ENCODE peak calls at places on chromosomes 4 and X, in ten cellular contexts. One of them, this sample, is unnamed.

GRCh38 chr4:100736651-100737450 is 219.0 kb upstream of the EMCN start:
- DNase-seq in fibroblast of pulmonary artery: peak
- DNase-seq in fibroblast of the conjunctiva: peak
- DNase-seq in amniotic stem cell: peak
- DNase-seq in AG09319: peak
- DNase-seq in activated CD8-positive, alpha-beta memory T cell treated with anti-CD3 and anti-CD28 coated beads for 48 hours: no peak
- DNase-seq in AG08395: peak
- DNase-seq in stomach: no peak
- DNase-seq in foreskin melanocyte: peak
- DNase-seq in lower lobe of right lung: no peak
- DNase-seq in this sample: no peak

GRCh38 chrX:54181196-54181953 is 1.7 kb downstream of the FAM120C start:
- DNase-seq in stomach: no peak
- DNase-seq in AG09319: no peak
- DNase-seq in foreskin melanocyte: no peak
- DNase-seq in fibroblast of pulmonary artery: peak
- DNase-seq in amniotic stem cell: no peak
- DNase-seq in AG08395: no peak
- DNase-seq in fibroblast of the conjunctiva: no peak
- DNase-seq in lower lobe of right lung: no peak
- DNase-seq in activated CD8-positive, alpha-beta memory T cell treated with anti-CD3 and anti-CD28 coated beads for 48 hours: no peak
- DNase-seq in this sample: no peak

GRCh38 chr4:128635141-128635911 is 174.2 kb upstream of the JADE1 start:
- DNase-seq in activated CD8-positive, alpha-beta memory T cell treated with anti-CD3 and anti-CD28 coated beads for 48 hours: no peak
- DNase-seq in AG09319: no peak
- DNase-seq in lower lobe of right lung: peak
- DNase-seq in amniotic stem cell: no peak
- DNase-seq in fibroblast of the conjunctiva: no peak
- DNase-seq in AG08395: no peak
- DNase-seq in foreskin melanocyte: peak
- DNase-seq in stomach: peak
- DNase-seq in fibroblast of pulmonary artery: peak
- DNase-seq in this sample: no peak

GRCh38 chr4:141350122-141350904 is 129.6 kb downstream of the ZNF330 start:
- DNase-seq in fibroblast of pulmonary artery: peak
- DNase-seq in AG08395: peak
- DNase-seq in fibroblast of the conjunctiva: peak
- DNase-seq in stomach: peak
- DNase-seq in lower lobe of right lung: no peak
- DNase-seq in activated CD8-positive, alpha-beta memory T cell treated with anti-CD3 and anti-CD28 coated beads for 48 hours: no peak
- DNase-seq in amniotic stem cell: no peak
- DNase-seq in foreskin melanocyte: peak
- DNase-seq in AG09319: no peak
- DNase-seq in this sample: peak

GRCh38 chr4:98166731-98167041 is 23.4 kb upstream of the STPG2 start:
- DNase-seq in AG08395: no peak
- DNase-seq in activated CD8-positive, alpha-beta memory T cell treated with anti-CD3 and anti-CD28 coated beads for 48 hours: no peak
- DNase-seq in lower lobe of right lung: no peak
- DNase-seq in AG09319: no peak
- DNase-seq in foreskin melanocyte: no peak
- DNase-seq in fibroblast of the conjunctiva: no peak
- DNase-seq in stomach: no peak
- DNase-seq in amniotic stem cell: no peak
- DNase-seq in fibroblast of pulmonary artery: no peak
- DNase-seq in this sample: no peak

GRCh38 chr4:36004231-36004851 is 240.0 kb downstream of the ARAP2 start:
- DNase-seq in stomach: no peak
- DNase-seq in fibroblast of pulmonary artery: no peak
- DNase-seq in AG08395: no peak
- DNase-seq in foreskin melanocyte: peak
- DNase-seq in AG09319: no peak
- DNase-seq in activated CD8-positive, alpha-beta memory T cell treated with anti-CD3 and anti-CD28 coated beads for 48 hours: no peak
- DNase-seq in fibroblast of the conjunctiva: no peak
- DNase-seq in lower lobe of right lung: no peak
- DNase-seq in amniotic stem cell: no peak
- DNase-seq in this sample: no peak

GRCh38 chrX:30141966-30142365 is 73.4 kb upstream of the MAGEB2 start:
- DNase-seq in fibroblast of pulmonary artery: peak
- DNase-seq in foreskin melanocyte: peak
- DNase-seq in fibroblast of the conjunctiva: peak
- DNase-seq in AG09319: peak
- DNase-seq in amniotic stem cell: peak
- DNase-seq in lower lobe of right lung: no peak
- DNase-seq in activated CD8-positive, alpha-beta memory T cell treated with anti-CD3 and anti-CD28 coated beads for 48 hours: no peak
- DNase-seq in AG08395: peak
- DNase-seq in stomach: no peak
- DNase-seq in this sample: peak

GRCh38 chrX:104351173-104351769 is 96.5 kb upstream of the ESX1 start:
- DNase-seq in AG09319: peak
- DNase-seq in stomach: no peak
- DNase-seq in fibroblast of pulmonary artery: peak
- DNase-seq in activated CD8-positive, alpha-beta memory T cell treated with anti-CD3 and anti-CD28 coated beads for 48 hours: no peak
- DNase-seq in amniotic stem cell: peak
- DNase-seq in lower lobe of right lung: no peak
- DNase-seq in foreskin melanocyte: peak
- DNase-seq in AG08395: peak
- DNase-seq in fibroblast of the conjunctiva: peak
- DNase-seq in this sample: peak

GRCh38 chrX:37846558-37846933 is 825 bp downstream of the DYNLT3 start:
- DNase-seq in activated CD8-positive, alpha-beta memory T cell treated with anti-CD3 and anti-CD28 coated beads for 48 hours: no peak
- DNase-seq in AG09319: no peak
- DNase-seq in foreskin melanocyte: no peak
- DNase-seq in lower lobe of right lung: no peak
- DNase-seq in stomach: no peak
- DNase-seq in fibroblast of the conjunctiva: no peak
- DNase-seq in AG08395: no peak
- DNase-seq in fibroblast of pulmonary artery: no peak
- DNase-seq in amniotic stem cell: no peak
- DNase-seq in this sample: no peak

GRCh38 chrX:121216979-121217378 is 169.6 kb downstream of the GLUD2 start:
- DNase-seq in activated CD8-positive, alpha-beta memory T cell treated with anti-CD3 and anti-CD28 coated beads for 48 hours: no peak
- DNase-seq in fibroblast of the conjunctiva: no peak
- DNase-seq in lower lobe of right lung: no peak
- DNase-seq in amniotic stem cell: no peak
- DNase-seq in AG09319: no peak
- DNase-seq in fibroblast of pulmonary artery: no peak
- DNase-seq in AG08395: no peak
- DNase-seq in foreskin melanocyte: no peak
- DNase-seq in stomach: no peak
- DNase-seq in this sample: no peak

GRCh38 chr4:74441744-74442143 is 3.2 kb upstream of the AREG start:
- DNase-seq in lower lobe of right lung: no peak
- DNase-seq in foreskin melanocyte: no peak
- DNase-seq in activated CD8-positive, alpha-beta memory T cell treated with anti-CD3 and anti-CD28 coated beads for 48 hours: no peak
- DNase-seq in fibroblast of the conjunctiva: no peak
- DNase-seq in amniotic stem cell: no peak
- DNase-seq in stomach: no peak
- DNase-seq in fibroblast of pulmonary artery: no peak
- DNase-seq in AG08395: no peak
- DNase-seq in AG09319: no peak
- DNase-seq in this sample: no peak

GRCh38 chr4:80182237-80182866 is 15.0 kb upstream of the PRDM8 start:
- DNase-seq in fibroblast of the conjunctiva: no peak
- DNase-seq in AG08395: no peak
- DNase-seq in foreskin melanocyte: no peak
- DNase-seq in lower lobe of right lung: no peak
- DNase-seq in activated CD8-positive, alpha-beta memory T cell treated with anti-CD3 and anti-CD28 coated beads for 48 hours: no peak
- DNase-seq in AG09319: no peak
- DNase-seq in amniotic stem cell: no peak
- DNase-seq in stomach: no peak
- DNase-seq in fibroblast of pulmonary artery: no peak
- DNase-seq in this sample: no peak

GRCh38 chr4:27001398-27002164 is 140.9 kb downstream of the STIM2 start:
- DNase-seq in AG08395: no peak
- DNase-seq in fibroblast of the conjunctiva: no peak
- DNase-seq in activated CD8-positive, alpha-beta memory T cell treated with anti-CD3 and anti-CD28 coated beads for 48 hours: no peak
- DNase-seq in fibroblast of pulmonary artery: no peak
- DNase-seq in lower lobe of right lung: no peak
- DNase-seq in amniotic stem cell: no peak
- DNase-seq in foreskin melanocyte: no peak
- DNase-seq in stomach: no peak
- DNase-seq in AG09319: no peak
- DNase-seq in this sample: no peak

GRCh38 chr4:5572114-5572513 is 136.2 kb downstream of the EVC2 start:
- DNase-seq in AG09319: no peak
- DNase-seq in activated CD8-positive, alpha-beta memory T cell treated with anti-CD3 and anti-CD28 coated beads for 48 hours: no peak
- DNase-seq in foreskin melanocyte: no peak
- DNase-seq in AG08395: peak
- DNase-seq in amniotic stem cell: no peak
- DNase-seq in fibroblast of pulmonary artery: peak
- DNase-seq in lower lobe of right lung: no peak
- DNase-seq in fibroblast of the conjunctiva: no peak
- DNase-seq in stomach: no peak
- DNase-seq in this sample: no peak

GRCh38 chr4:25993564-25994185 is 79.7 kb downstream of the SMIM20 start:
- DNase-seq in activated CD8-positive, alpha-beta memory T cell treated with anti-CD3 and anti-CD28 coated beads for 48 hours: no peak
- DNase-seq in fibroblast of the conjunctiva: no peak
- DNase-seq in stomach: no peak
- DNase-seq in AG08395: no peak
- DNase-seq in AG09319: no peak
- DNase-seq in amniotic stem cell: no peak
- DNase-seq in foreskin melanocyte: no peak
- DNase-seq in fibroblast of pulmonary artery: peak
- DNase-seq in lower lobe of right lung: no peak
- DNase-seq in this sample: peak

GRCh38 chrX:154401045-154401799 is 3.0 kb downstream of the RPL10 start:
- DNase-seq in AG09319: no peak
- DNase-seq in fibroblast of the conjunctiva: no peak
- DNase-seq in lower lobe of right lung: no peak
- DNase-seq in foreskin melanocyte: no peak
- DNase-seq in activated CD8-positive, alpha-beta memory T cell treated with anti-CD3 and anti-CD28 coated beads for 48 hours: no peak
- DNase-seq in amniotic stem cell: no peak
- DNase-seq in stomach: no peak
- DNase-seq in AG08395: no peak
- DNase-seq in fibroblast of pulmonary artery: no peak
- DNase-seq in this sample: no peak

GRCh38 chrX:39745782-39746181 is 352.0 kb downstream of the BCOR start:
- DNase-seq in fibroblast of the conjunctiva: no peak
- DNase-seq in AG08395: no peak
- DNase-seq in AG09319: no peak
- DNase-seq in amniotic stem cell: no peak
- DNase-seq in lower lobe of right lung: no peak
- DNase-seq in foreskin melanocyte: no peak
- DNase-seq in stomach: no peak
- DNase-seq in fibroblast of pulmonary artery: no peak
- DNase-seq in activated CD8-positive, alpha-beta memory T cell treated with anti-CD3 and anti-CD28 coated beads for 48 hours: no peak
- DNase-seq in this sample: no peak

GRCh38 chrX:23012162-23012561 is 12.4 kb downstream of the DDX53 start:
- DNase-seq in AG08395: no peak
- DNase-seq in activated CD8-positive, alpha-beta memory T cell treated with anti-CD3 and anti-CD28 coated beads for 48 hours: no peak
- DNase-seq in fibroblast of the conjunctiva: no peak
- DNase-seq in amniotic stem cell: no peak
- DNase-seq in stomach: no peak
- DNase-seq in fibroblast of pulmonary artery: no peak
- DNase-seq in AG09319: no peak
- DNase-seq in lower lobe of right lung: no peak
- DNase-seq in foreskin melanocyte: no peak
- DNase-seq in this sample: no peak

GRCh38 chrX:148426467-148426866 is 74.0 kb upstream of the AFF2 start:
- DNase-seq in foreskin melanocyte: no peak
- DNase-seq in fibroblast of the conjunctiva: no peak
- DNase-seq in amniotic stem cell: no peak
- DNase-seq in lower lobe of right lung: no peak
- DNase-seq in stomach: no peak
- DNase-seq in fibroblast of pulmonary artery: no peak
- DNase-seq in AG09319: no peak
- DNase-seq in activated CD8-positive, alpha-beta memory T cell treated with anti-CD3 and anti-CD28 coated beads for 48 hours: no peak
- DNase-seq in AG08395: no peak
- DNase-seq in this sample: peak

GRCh38 chr4:148961526-148961925 is 519.3 kb upstream of the NR3C2 start:
- DNase-seq in foreskin melanocyte: peak
- DNase-seq in lower lobe of right lung: no peak
- DNase-seq in activated CD8-positive, alpha-beta memory T cell treated with anti-CD3 and anti-CD28 coated beads for 48 hours: no peak
- DNase-seq in stomach: no peak
- DNase-seq in amniotic stem cell: no peak
- DNase-seq in fibroblast of pulmonary artery: no peak
- DNase-seq in AG09319: no peak
- DNase-seq in fibroblast of the conjunctiva: no peak
- DNase-seq in AG08395: no peak
- DNase-seq in this sample: no peak

GRCh38 chr4:155629183-155629825 is 37.3 kb upstream of the GUCY1A1 start:
- DNase-seq in lower lobe of right lung: no peak
- DNase-seq in amniotic stem cell: peak
- DNase-seq in AG08395: peak
- DNase-seq in fibroblast of pulmonary artery: peak
- DNase-seq in fibroblast of the conjunctiva: peak
- DNase-seq in foreskin melanocyte: no peak
- DNase-seq in AG09319: no peak
- DNase-seq in activated CD8-positive, alpha-beta memory T cell treated with anti-CD3 and anti-CD28 coated beads for 48 hours: no peak
- DNase-seq in stomach: no peak
- DNase-seq in this sample: no peak

GRCh38 chr4:169658970-169659735 is 38.8 kb downstream of the CLCN3 start:
- DNase-seq in lower lobe of right lung: no peak
- DNase-seq in activated CD8-positive, alpha-beta memory T cell treated with anti-CD3 and anti-CD28 coated beads for 48 hours: no peak
- DNase-seq in AG08395: no peak
- DNase-seq in AG09319: no peak
- DNase-seq in stomach: no peak
- DNase-seq in fibroblast of the conjunctiva: no peak
- DNase-seq in foreskin melanocyte: no peak
- DNase-seq in amniotic stem cell: no peak
- DNase-seq in fibroblast of pulmonary artery: peak
- DNase-seq in this sample: no peak

GRCh38 chrX:145735036-145735435 is 82.6 kb upstream of the SLITRK2 start:
- DNase-seq in AG08395: no peak
- DNase-seq in fibroblast of pulmonary artery: no peak
- DNase-seq in stomach: no peak
- DNase-seq in activated CD8-positive, alpha-beta memory T cell treated with anti-CD3 and anti-CD28 coated beads for 48 hours: no peak
- DNase-seq in foreskin melanocyte: no peak
- DNase-seq in amniotic stem cell: no peak
- DNase-seq in AG09319: no peak
- DNase-seq in fibroblast of the conjunctiva: no peak
- DNase-seq in lower lobe of right lung: no peak
- DNase-seq in this sample: no peak

GRCh38 chr4:13160906-13161305 is 323.2 kb downstream of the RAB28 start:
- DNase-seq in fibroblast of the conjunctiva: peak
- DNase-seq in AG09319: no peak
- DNase-seq in stomach: no peak
- DNase-seq in activated CD8-positive, alpha-beta memory T cell treated with anti-CD3 and anti-CD28 coated beads for 48 hours: no peak
- DNase-seq in AG08395: peak
- DNase-seq in amniotic stem cell: no peak
- DNase-seq in lower lobe of right lung: no peak
- DNase-seq in fibroblast of pulmonary artery: peak
- DNase-seq in foreskin melanocyte: no peak
- DNase-seq in this sample: no peak

GRCh38 chr4:133929540-133929939 is 272.0 kb downstream of the PABPC4L start:
- DNase-seq in fibroblast of pulmonary artery: no peak
- DNase-seq in amniotic stem cell: no peak
- DNase-seq in AG09319: no peak
- DNase-seq in activated CD8-positive, alpha-beta memory T cell treated with anti-CD3 and anti-CD28 coated beads for 48 hours: no peak
- DNase-seq in lower lobe of right lung: no peak
- DNase-seq in foreskin melanocyte: no peak
- DNase-seq in AG08395: no peak
- DNase-seq in fibroblast of the conjunctiva: no peak
- DNase-seq in stomach: no peak
- DNase-seq in this sample: no peak

GRCh38 chr4:156799121-156799589 is 172.4 kb downstream of the PDGFC start:
- DNase-seq in amniotic stem cell: no peak
- DNase-seq in AG08395: peak
- DNase-seq in activated CD8-positive, alpha-beta memory T cell treated with anti-CD3 and anti-CD28 coated beads for 48 hours: no peak
- DNase-seq in fibroblast of pulmonary artery: peak
- DNase-seq in stomach: no peak
- DNase-seq in fibroblast of the conjunctiva: no peak
- DNase-seq in AG09319: no peak
- DNase-seq in lower lobe of right lung: no peak
- DNase-seq in foreskin melanocyte: no peak
- DNase-seq in this sample: no peak

GRCh38 chrX:386239-386767 is 404 bp downstream of the PPP2R3B start:
- DNase-seq in fibroblast of the conjunctiva: no peak
- DNase-seq in amniotic stem cell: no peak
- DNase-seq in fibroblast of pulmonary artery: no peak
- DNase-seq in stomach: no peak
- DNase-seq in foreskin melanocyte: no peak
- DNase-seq in activated CD8-positive, alpha-beta memory T cell treated with anti-CD3 and anti-CD28 coated beads for 48 hours: peak
- DNase-seq in lower lobe of right lung: no peak
- DNase-seq in AG08395: no peak
- DNase-seq in AG09319: no peak
- DNase-seq in this sample: no peak